ENCODE peak calls at places on chromosomes 5 and 9, in ten cellular contexts. Z, H, J, S, E, U, Y, R, M and O are unnamed samples.
A peak's percentile ranks its signal among the peaks of the same experiment; 100 is the strongest.

GRCh38 chr5:42656661-42657035 is 100.0 kb upstream of the CCDC152 start:
- DNase-seq in E (no peak), S (no peak), Y (no peak), M (no peak), J (no peak), Z (no peak), U (no peak), R (no peak), H (no peak), O (no peak)

GRCh38 chr5:140966293-140967225 is at the start of gene PCDHAC2:
- DNase-seq in Z (no peak), M (peak; percentile 65), S (peak; percentile 61), J (peak; percentile 49), U (peak; percentile 41), R (peak; percentile 47), E (no peak), H (peak; percentile 32), Y (peak; percentile 36), O (no peak)

GRCh38 chr5:38783011-38783551 is 62.7 kb upstream of the OSMR start:
- DNase-seq in U (no peak), E (no peak), S (no peak), Y (peak; percentile 38), J (no peak), R (no peak), H (no peak), Z (peak; percentile 83), M (no peak), O (no peak)

GRCh38 chr5:16934669-16935068 is 1.4 kb downstream of the MYO10 start:
- DNase-seq in Z (no peak), J (no peak), U (no peak), Y (no peak), R (no peak), H (no peak), S (no peak), E (no peak), M (no peak), O (no peak)

GRCh38 chr9:83070257-83070656 is 7.3 kb upstream of the RASEF start:
- DNase-seq in Z (peak; percentile 21), Y (no peak), J (no peak), H (no peak), U (no peak), R (no peak), E (no peak), S (no peak), M (no peak), O (no peak)

GRCh38 chr9:121839726-121840500 is 188.5 kb downstream of the DAB2IP start:
- DNase-seq in M (peak; percentile 24), R (no peak), S (no peak), E (no peak), Z (no peak), U (no peak), H (peak; percentile 11), J (no peak), Y (no peak), O (peak; percentile 26)

GRCh38 chr5:76700571-76700970 is 15.4 kb upstream of the F2R start:
- DNase-seq in S (no peak), Z (no peak), E (no peak), Y (no peak), M (no peak), R (no peak), H (no peak), U (no peak), J (no peak), O (no peak)

GRCh38 chr5:88691945-88692868 is 190.8 kb downstream of the MEF2C start:
- DNase-seq in J (no peak), R (peak; percentile 43), Y (no peak), H (no peak), M (peak; percentile 62), S (no peak), E (no peak), U (no peak), Z (no peak), O (no peak)

GRCh38 chr9:127493592-127494303 is 42.4 kb downstream of the LRSAM1 start:
- DNase-seq in U (no peak), Y (peak; percentile 53), M (no peak), Z (no peak), R (no peak), S (no peak), H (no peak), E (no peak), J (no peak), O (no peak)

GRCh38 chr5:119120893-119121292 is 50.0 kb downstream of the DMXL1 start:
- DNase-seq in M (no peak), U (no peak), J (no peak), E (no peak), S (no peak), Y (no peak), R (no peak), H (no peak), Z (no peak), O (no peak)

GRCh38 chr5:163565492-163565891 is 60.1 kb downstream of the MAT2B start:
- DNase-seq in E (no peak), H (no peak), Y (no peak), M (no peak), U (no peak), J (no peak), Z (no peak), S (no peak), R (no peak), O (no peak)

GRCh38 chr5:112419596-112420110 is 576 bp upstream of the EPB41L4A start:
- DNase-seq in S (no peak), R (peak; percentile 85), M (peak; percentile 86), J (peak; percentile 69), E (no peak), H (peak; percentile 42), U (peak; percentile 38), Z (no peak), Y (peak; percentile 74), O (peak; percentile 80)

GRCh38 chr5:34930527-34930844 is 1.1 kb downstream of the DNAJC21 start:
- DNase-seq in S (no peak), E (no peak), J (no peak), R (no peak), M (no peak), Z (no peak), U (no peak), H (no peak), Y (no peak), O (no peak)

GRCh38 chr5:108945094-108945493 is 197.4 kb downstream of the FER start:
- DNase-seq in H (no peak), J (no peak), Z (no peak), S (no peak), U (no peak), R (no peak), Y (no peak), M (no peak), E (no peak), O (no peak)

GRCh38 chr9:95726756-95727155 is 148.7 kb upstream of the ERCC6L2 start:
- DNase-seq in M (no peak), J (no peak), Z (peak; percentile 16), E (no peak), Y (no peak), U (peak; percentile 36), R (no peak), S (no peak), H (no peak), O (no peak)

GRCh38 chr5:59061377-59061776 is 478.5 kb downstream of the RAB3C start:
- DNase-seq in M (no peak), J (no peak), R (no peak), E (no peak), U (peak; percentile 62), H (no peak), Z (no peak), S (no peak), Y (no peak), O (no peak)

GRCh38 chr9:87751869-87752268 is 25.9 kb downstream of the CTSL start:
- DNase-seq in Y (no peak), Z (no peak), E (no peak), S (no peak), M (no peak), J (no peak), H (no peak), U (no peak), R (no peak), O (no peak)

GRCh38 chr5:108295588-108296368 is 86.1 kb downstream of the FBXL17 start:
- DNase-seq in R (no peak), H (no peak), J (no peak), U (no peak), E (no peak), S (no peak), Z (no peak), M (no peak), Y (no peak), O (no peak)

GRCh38 chr9:133842174-133842573 is 104.0 kb upstream of the SARDH start:
- DNase-seq in U (no peak), E (no peak), H (no peak), R (peak; percentile 84), S (no peak), M (no peak), J (peak; percentile 56), Y (no peak), Z (no peak), O (no peak)

GRCh38 chr9:136662326-136662655 is 425 bp upstream of the EGFL7 start:
- DNase-seq in E (no peak), Z (no peak), J (no peak), M (no peak), R (no peak), U (no peak), S (no peak), Y (no peak), H (no peak), O (no peak)
- H3K4me3 ChIP-seq in E (no peak overlapping the region), Z (no peak overlapping the region), J (no peak overlapping the region), M (peak overlapping the region; percentile 84), R (peak overlapping the region; percentile 6), U (no peak overlapping the region), S (no peak overlapping the region), Y (peak overlapping the region; percentile 79), H (peak overlapping the region; percentile 1), O (peak overlapping the region; percentile 76)

GRCh38 chr5:134818776-134819175 is 27.0 kb upstream of the C5orf24 start:
- DNase-seq in E (no peak), J (no peak), M (no peak), Z (no peak), R (no peak), S (no peak), U (no peak), Y (no peak), H (no peak), O (no peak)
- H3K27ac ChIP-seq in E (no peak overlapping the region), J (no peak overlapping the region), M (no peak overlapping the region), Z (no peak overlapping the region), R (no peak overlapping the region), S (no peak overlapping the region), U (no peak overlapping the region), Y (no peak overlapping the region), H (no peak overlapping the region), O (no peak overlapping the region)

DNA sequence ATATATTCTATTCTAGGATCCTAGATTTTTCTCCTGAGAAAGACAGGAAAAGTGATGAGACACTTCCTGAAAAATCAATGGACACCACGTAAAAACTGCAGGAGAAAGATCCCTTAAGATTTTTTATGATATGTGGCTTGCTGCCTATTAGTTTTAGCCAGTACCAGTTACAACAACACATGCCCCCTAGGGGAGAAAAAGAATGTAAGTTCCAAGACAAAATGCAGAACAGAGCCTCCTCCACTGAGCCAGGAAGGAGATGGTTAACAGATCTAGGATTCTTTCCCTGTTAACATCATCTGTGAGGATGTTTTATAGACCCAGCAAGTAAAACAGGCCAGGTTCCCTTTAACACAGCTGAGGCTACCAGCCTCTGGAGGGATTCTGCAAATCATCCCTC is 574.7 kb downstream of the TLE4 start:
- DNase-seq in H (no peak), R (no peak), Y (no peak), M (no peak), S (no peak), J (no peak), E (no peak), Z (no peak), U (no peak), O (no peak)
- TF ChIP-seq CTCF in H (no peak), R (no peak), Y (peak; percentile 7), M (no peak), S (no peak), J (no peak), E (no peak), Z (peak; percentile 38), U (no peak), O (no peak)

GRCh38 chr9:119368179-119368578 is 1.1 kb downstream of the BRINP1 start:
- DNase-seq in E (no peak), J (no peak), Z (no peak), S (peak; percentile 39), M (no peak), H (no peak), U (no peak), Y (no peak), R (no peak), O (no peak)
- H3K4me3 ChIP-seq in E (no peak overlapping the region), J (no peak overlapping the region), Z (no peak overlapping the region), S (peak overlapping the region; percentile 80), M (no peak overlapping the region), H (no peak overlapping the region), U (peak overlapping the region; percentile 45), Y (peak overlapping the region; percentile 56), R (no peak overlapping the region), O (peak overlapping the region; percentile 67)